ENCODE peak calls at places on chromosomes 5 and 9, in five cellular contexts. J is ovary; Z is effector memory CD4-positive, alpha-beta T cell; S is CD8-positive, alpha-beta T cell; T is pancreas. U is an unnamed sample.

GRCh38 chr9:19988281-19988680 is 199.4 kb upstream of the SLC24A2 start:
- DNase-seq in J (no peak), Z (no peak), S (no peak), T (no peak), U (no peak)

GRCh38 chr9:133612816-133613215 is 3.6 kb upstream of the FAM163B start:
- DNase-seq in J (no peak), Z (no peak), S (no peak), T (no peak), U (peak; percentile 19)

GRCh38 chr9:21060919-21061561 is 16.7 kb downstream of the IFNB1 start:
- DNase-seq in J (no peak), Z (no peak), S (no peak), T (no peak), U (no peak)

GRCh38 chr5:151585970-151586369 is 5.2 kb downstream of the FAT2 start:
- DNase-seq in J (no peak), Z (no peak), S (no peak), T (no peak), U (peak; percentile 88)

GRCh38 chr5:96584712-96585111 is 77.5 kb upstream of the CAST start:
- DNase-seq in J (no peak), Z (no peak), S (no peak), T (no peak), U (no peak)

GRCh38 chr5:16936150-16937022 is at the start of gene MYO10:
- DNase-seq in J (peak; percentile 94), Z (peak; percentile 8), S (peak; percentile 12), T (peak; percentile 73), U (peak; percentile 79)

GRCh38 chr5:79111387-79111959 is at the start of gene BHMT:
- DNase-seq in J (no peak), Z (no peak), S (no peak), T (no peak), U (no peak)

GRCh38 chr5:115475768-115476167 is 68.8 kb downstream of the FEM1C start:
- DNase-seq in J (no peak), Z (no peak), S (no peak), T (no peak), U (no peak)

GRCh38 chr9:32430720-32431119 is 46.3 kb downstream of the ACO1 start:
- DNase-seq in J (no peak), Z (no peak), S (no peak), T (no peak), U (no peak)

GRCh38 chr9:99966720-99967119 is 60.3 kb downstream of the STX17 start:
- DNase-seq in J (no peak), Z (no peak), S (no peak), T (no peak), U (no peak)

GRCh38 chr5:59790399-59791130 is 103.0 kb downstream of the PDE4D start:
- DNase-seq in J (no peak), Z (no peak), S (no peak), T (no peak), U (no peak)

GRCh38 chr9:6870650-6871477 is 113.1 kb downstream of the KDM4C start:
- DNase-seq in J (no peak), Z (no peak), S (no peak), T (no peak), U (no peak)

GRCh38 chr5:93572773-93573626 is 8.0 kb downstream of the NR2F1-AS1 start:
- DNase-seq in J (no peak), Z (no peak), S (no peak), T (no peak), U (no peak)

GRCh38 chr9:80561526-80561925 is 989.8 kb downstream of the TLE4 start:
- DNase-seq in J (no peak), Z (no peak), S (no peak), T (no peak), U (no peak)

GRCh38 chr5:67163863-67164595 is 32.6 kb downstream of the CD180 start:
- DNase-seq in J (no peak), Z (no peak), S (no peak), T (no peak), U (no peak)

GRCh38 chr5:53416144-53416730 is 64.2 kb upstream of the FST start:
- DNase-seq in J (no peak), Z (no peak), S (no peak), T (no peak), U (no peak)

GRCh38 chr5:149618581-149619248 is 37.4 kb downstream of the ARHGEF37 start:
- DNase-seq in J (peak; percentile 40), Z (no peak), S (no peak), T (no peak), U (peak; percentile 69)

GRCh38 chr9:91141407-91141973 is 220.2 kb downstream of the AUH start:
- DNase-seq in J (no peak), Z (no peak), S (no peak), T (no peak), U (no peak)

GRCh38 chr5:137656558-137656957 is 79.3 kb downstream of the KLHL3 start:
- DNase-seq in J (no peak), Z (no peak), S (no peak), T (no peak), U (no peak)

GRCh38 chr9:124000784-124001444 is 10.7 kb upstream of the LHX2 start:
- DNase-seq in J (no peak), Z (no peak), S (no peak), T (no peak), U (no peak)
- H3K4me1 ChIP-seq in J (peaks cover 2% of the 10 kb centered on the region), Z (peaks cover 5% of the 10 kb centered on the region), S (peaks cover 27% of the 10 kb centered on the region), T (peaks cover 2% of the 10 kb centered on the region), U (no peaks in the 10 kb centered on the region)

DNA sequence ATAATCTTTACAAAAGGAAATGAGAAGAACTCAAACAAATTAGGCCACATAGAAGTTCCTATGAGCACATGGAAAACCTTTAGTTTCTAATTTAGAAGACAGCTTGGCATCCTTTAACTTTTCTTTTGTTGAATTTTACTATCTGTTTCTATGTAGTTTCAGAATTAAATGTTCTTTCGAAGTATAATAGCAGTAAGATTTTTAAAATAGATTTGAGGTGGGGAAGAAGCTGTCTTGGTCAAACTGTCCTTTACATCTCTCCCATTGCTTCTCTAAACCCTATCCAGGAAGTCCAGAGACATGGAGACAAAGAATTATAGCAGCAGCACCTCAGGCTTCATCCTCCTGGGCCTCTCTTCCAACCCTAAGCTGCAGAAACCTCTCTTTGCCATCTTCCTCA is at the start of gene OR1L4:
- DNase-seq in J (no peak), Z (no peak), S (no peak), T (no peak), U (no peak)
- H3K9me3 ChIP-seq in J (no peaks in the 10 kb centered on the region), Z (peaks cover 21% of the 10 kb centered on the region), S (peaks cover 18% of the 10 kb centered on the region), T (no peaks in the 10 kb centered on the region), U (peaks cover 43% of the 10 kb centered on the region)

GRCh38 chr9:114908796-114909448 is 21.5 kb downstream of the TNFSF8 start:
- DNase-seq in J (no peak), Z (no peak), S (no peak), T (no peak), U (no peak)
- H3K4me1 ChIP-seq in J (no peaks in the 10 kb centered on the region), Z (peaks cover 66% of the 10 kb centered on the region), S (peaks cover 54% of the 10 kb centered on the region), T (no peaks in the 10 kb centered on the region), U (no peaks in the 10 kb centered on the region)

DNA sequence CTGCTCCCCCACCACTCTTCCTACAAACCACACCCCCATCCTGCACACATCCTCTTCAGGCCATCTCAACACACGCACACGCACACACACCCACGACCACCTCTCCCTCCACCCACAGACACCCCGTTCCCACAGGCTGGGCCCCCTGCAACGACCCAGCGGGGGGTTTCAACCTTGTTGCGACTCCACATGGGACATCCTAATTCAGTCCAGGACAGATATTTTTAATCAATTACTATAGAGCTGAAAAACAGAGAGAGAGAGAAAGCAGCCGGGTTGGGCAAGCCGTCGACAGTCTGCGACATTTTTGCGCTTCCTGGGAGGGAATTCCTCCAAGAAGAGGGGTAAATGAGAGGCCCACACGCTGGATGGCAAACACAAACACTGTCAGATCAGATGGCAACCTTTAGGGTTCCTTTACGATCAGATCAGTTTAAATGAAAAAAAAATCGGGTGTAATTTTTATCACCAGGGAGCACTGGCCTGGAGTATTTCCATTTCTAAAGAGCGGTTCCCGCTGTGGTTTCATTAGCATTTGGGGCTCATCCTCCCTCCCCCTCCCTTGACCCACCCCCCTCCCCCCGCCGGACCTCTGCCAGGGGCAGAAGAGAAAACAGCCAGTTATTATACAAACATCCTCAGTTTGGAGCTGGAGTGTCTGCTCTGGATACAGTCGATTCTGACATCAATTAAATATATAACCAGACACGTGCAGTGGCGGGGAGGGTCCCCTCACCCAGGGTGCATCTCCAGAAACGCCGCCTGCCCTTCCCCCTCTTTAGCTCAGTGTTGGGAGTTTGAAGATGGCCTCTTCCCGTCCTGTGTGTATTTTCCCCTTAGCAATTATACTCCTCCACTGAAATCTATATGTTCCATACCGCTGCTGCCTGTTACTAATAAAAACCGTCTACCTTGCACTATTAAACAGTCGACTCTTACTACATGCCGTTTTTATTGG is 2.3 kb upstream of the IRX2 start:
- DNase-seq in J (no peak), Z (no peak), S (no peak), T (no peak), U (no peak)
- H3K9me3 ChIP-seq in J (no peaks in the 10 kb centered on the region), Z (no peaks in the 10 kb centered on the region), S (no peaks in the 10 kb centered on the region), T (no peaks in the 10 kb centered on the region), U (no peaks in the 10 kb centered on the region)

GRCh38 chr5:7391688-7392400 is 4.1 kb upstream of the ADCY2 start:
- DNase-seq in J (no peak), Z (no peak), S (no peak), T (no peak), U (no peak)

GRCh38 chr5:7391215-7391614 is 4.7 kb upstream of the ADCY2 start:
- DNase-seq in J (no peak), Z (no peak), S (no peak), T (peak; percentile 39), U (no peak)

GRCh38 chr5:7393921-7394799 is 1.8 kb upstream of the ADCY2 start:
- DNase-seq in J (no peak), Z (no peak), S (no peak), T (no peak), U (no peak)

GRCh38 chr5:7394889-7395431 is 978 bp upstream of the ADCY2 start:
- DNase-seq in J (peak; percentile 44), Z (no peak), S (no peak), T (no peak), U (peak; percentile 51)

DNA sequence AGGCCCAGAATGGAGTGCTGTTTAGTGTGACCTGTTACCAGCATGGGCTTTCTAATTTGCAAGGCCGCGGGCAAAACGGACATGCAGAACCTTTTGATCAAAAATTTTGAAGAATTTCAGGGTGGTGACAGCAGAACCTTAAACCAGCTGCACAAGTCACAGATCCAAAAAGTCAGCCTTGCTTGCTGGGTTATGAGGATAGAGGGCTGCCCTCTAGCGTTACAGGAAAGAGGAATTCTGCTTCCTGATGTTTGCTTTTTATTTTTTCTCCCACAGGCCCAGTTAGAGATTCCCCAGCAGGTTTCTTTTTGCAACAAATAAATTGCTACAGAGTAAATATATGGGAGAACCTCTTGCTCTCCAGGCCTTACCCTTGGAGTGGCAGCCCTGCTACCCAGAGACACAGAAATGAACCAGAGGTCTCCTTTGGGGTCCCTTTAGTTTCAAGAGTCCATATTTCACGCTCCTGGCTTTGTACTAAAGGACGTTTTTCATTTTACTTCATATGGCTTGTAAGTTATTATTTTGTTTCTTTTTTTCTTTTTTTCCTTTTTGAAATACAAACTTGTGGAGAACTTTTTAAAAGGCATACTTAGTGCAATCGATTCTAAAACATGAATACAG is 3.4 kb upstream of the ADCY2 start:
- DNase-seq in J (no peak), Z (no peak), S (no peak), T (no peak), U (no peak)
- H3K4me1 ChIP-seq in J (no peaks in the 10 kb centered on the region), Z (no peaks in the 10 kb centered on the region), S (no peaks in the 10 kb centered on the region), T (peaks cover 19% of the 10 kb centered on the region), U (no peaks in the 10 kb centered on the region)

GRCh38 chr5:180217797-180218196 is 8.8 kb upstream of the RASGEF1C start:
- DNase-seq in J (no peak), Z (no peak), S (no peak), T (no peak), U (no peak)
- H3K9me3 ChIP-seq in J (no peaks in the 10 kb centered on the region), Z (peaks cover 22% of the 10 kb centered on the region), S (peaks cover 6% of the 10 kb centered on the region), T (no peaks in the 10 kb centered on the region), U (peaks cover 31% of the 10 kb centered on the region)

GRCh38 chr9:129101279-129101678 is 9.3 kb downstream of the CRAT start:
- DNase-seq in J (no peak), Z (no peak), S (no peak), T (peak; percentile 51), U (no peak)
- H3K4me1 ChIP-seq in J (no peaks in the 10 kb centered on the region), Z (no peaks in the 10 kb centered on the region), S (no peaks in the 10 kb centered on the region), T (peaks cover 29% of the 10 kb centered on the region), U (peaks cover 12% of the 10 kb centered on the region)

GRCh38 chr5:141319202-141319601 is 1.4 kb downstream of the TAF7 start:
- DNase-seq in J (no peak), Z (no peak), S (no peak), T (no peak), U (no peak)
- H3K9me3 ChIP-seq in J (peaks cover 16% of the 10 kb centered on the region), Z (peaks cover 31% of the 10 kb centered on the region), S (peaks cover 52% of the 10 kb centered on the region), T (peaks cover 34% of the 10 kb centered on the region), U (peaks cover 57% of the 10 kb centered on the region)